ENCODE peak calls at places on chromosomes 4 and X, in four cellular contexts. J, F, X and U are unnamed samples.

GRCh38 chrX:68892651-68893050 is 63.8 kb downstream of the EFNB1 start:
- DNase-seq in J (no peak), F (no peak), X (no peak), U (no peak)

GRCh38 chrX:50779694-50780093 is 34.3 kb downstream of the SHROOM4 start:
- DNase-seq in X (no peak), J (no peak), F (no peak), U (no peak)

GRCh38 chr4:40205259-40206198 is 8.7 kb downstream of the RHOH start:
- DNase-seq in X (no peak), F (no peak), J (peak), U (peak)

GRCh38 chr4:6962211-6963041 is 52.8 kb downstream of the TBC1D14 start:
- DNase-seq in J (no peak), F (no peak), X (no peak), U (no peak)

GRCh38 chr4:113575391-113575790 is 186.1 kb downstream of the CAMK2D start:
- DNase-seq in X (no peak), J (no peak), F (peak), U (no peak)

GRCh38 chr4:121817006-121817405 is 6.7 kb downstream of the CCNA2 start:
- DNase-seq in J (no peak), F (no peak), X (no peak), U (no peak)

GRCh38 chr4:151725087-151725486 is 35.7 kb downstream of the GATB start:
- DNase-seq in J (no peak), F (no peak), X (no peak), U (no peak)

GRCh38 chr4:76250962-76251361 is 559 bp upstream of the FAM47E start:
- DNase-seq in F (no peak), X (no peak), J (peak), U (no peak)

GRCh38 chr4:104973708-104974107 is 173.0 kb upstream of the TET2 start:
- DNase-seq in X (no peak), F (no peak), J (no peak), U (no peak)

GRCh38 chr4:185016101-185016940 is 2.0 kb upstream of the HELT start:
- DNase-seq in J (no peak), F (no peak), X (no peak), U (no peak)

GRCh38 chr4:70496231-70496630 is 22.1 kb upstream of the AMTN start:
- DNase-seq in F (no peak), J (no peak), X (no peak), U (no peak)

GRCh38 chrX:12011075-12011474 is 127.2 kb upstream of the FRMPD4 start:
- DNase-seq in J (no peak), F (peak), X (no peak), U (no peak)

GRCh38 chr4:13530823-13531608 is 13.3 kb downstream of the NKX3-2 start:
- DNase-seq in F (no peak), X (no peak), J (no peak), U (no peak)

GRCh38 chr4:7328913-7329638 is 105.7 kb downstream of the PSAPL1 start:
- DNase-seq in F (peak), X (no peak), J (no peak), U (no peak)

GRCh38 chrX:107168259-107168658 is 38.0 kb downstream of the NUP62CL start:
- DNase-seq in F (no peak), J (no peak), X (no peak), U (no peak)

GRCh38 chrX:16839852-16840460 is 30.2 kb downstream of the RBBP7 start:
- DNase-seq in F (peak), J (peak), X (no peak), U (no peak)

GRCh38 chr4:88775026-88775425 is 77.4 kb upstream of the NAP1L5 start:
- DNase-seq in X (no peak), F (no peak), J (no peak), U (no peak)

GRCh38 chr4:187929024-187929423 is 66.5 kb upstream of the ZFP42 start:
- DNase-seq in J (no peak), X (no peak), F (no peak), U (no peak)

GRCh38 chr4:115108850-115109249 is 4.6 kb downstream of the NDST4 start:
- DNase-seq in J (no peak), F (no peak), X (no peak), U (no peak)

GRCh38 chrX:132774312-132774711 is 184.1 kb downstream of the HS6ST2 start:
- DNase-seq in J (no peak), X (no peak), F (no peak), U (no peak)

GRCh38 chrX:43870758-43871419 is 11.4 kb downstream of the MAOB start:
- DNase-seq in J (no peak), X (no peak), F (no peak), U (no peak)

GRCh38 chrX:148938348-148938747 is 437.9 kb downstream of the AFF2 start:
- DNase-seq in X (no peak), J (no peak), F (no peak), U (no peak)

GRCh38 chr4:162115323-162115722 is 48.5 kb downstream of the FSTL5 start:
- DNase-seq in J (no peak), X (no peak), F (no peak), U (no peak)

GRCh38 chrX:30504309-30504708 is 73.3 kb downstream of the TASL start:
- DNase-seq in X (no peak), J (no peak), F (peak), U (no peak)

GRCh38 chrX:95703696-95704095 is 980.9 kb upstream of the DIAPH2 start:
- DNase-seq in J (no peak), X (no peak), F (no peak), U (no peak)

GRCh38 chr4:5118091-5118786 is 67.0 kb downstream of the STK32B start:
- DNase-seq in X (no peak), J (no peak), F (no peak), U (no peak)

GRCh38 chrX:109872021-109872730 is 130.7 kb upstream of the TMEM164 start:
- DNase-seq in F (no peak), J (no peak), X (no peak), U (no peak)

GRCh38 chr4:10380695-10381094 is 76.5 kb downstream of the ZNF518B start:
- DNase-seq in J (no peak), X (no peak), F (no peak), U (no peak)

GRCh38 chr4:173167793-173168395 is 717 bp upstream of the GALNT7 start:
- DNase-seq in J (peak), X (peak), F (no peak), U (peak)

GRCh38 chr4:20126906-20127305 is 124.8 kb upstream of the SLIT2 start:
- DNase-seq in J (no peak), F (peak), X (no peak), U (no peak)

GRCh38 chr4:107468812-107469211 is 251.2 kb downstream of the PAPSS1 start:
- DNase-seq in J (no peak), X (no peak), F (no peak), U (no peak)